ENCODE peak calls at places on chromosomes 12 and 14, in four cellular contexts. O is K562, N is HepG2, R is GM12878. I is an unnamed sample.

GRCh38 chr12:49336645-49337584 is at the start of gene C1QL4:
- DNase-seq in O (peak), N (peak), R (no peak), I (peak)

GRCh38 chr14:77204457-77204796 is 22.8 kb downstream of the TMEM63C start:
- DNase-seq in O (no peak), N (no peak), R (no peak), I (no peak)

GRCh38 chr12:50598321-50598862 is 93.6 kb downstream of the DIP2B start:
- DNase-seq in O (no peak), N (no peak), R (no peak), I (no peak)

GRCh38 chr14:95433094-95433478 is 83.4 kb downstream of the SYNE3 start:
- DNase-seq in O (no peak), N (no peak), R (no peak), I (no peak)

GRCh38 chr12:116539905-116540482 is 19.2 kb upstream of the MAP1LC3B2 start:
- DNase-seq in O (no peak), N (no peak), R (no peak), I (no peak)

GRCh38 chr12:29427964-29428363 is 47.0 kb upstream of the ERGIC2 start:
- DNase-seq in O (peak), N (peak), R (peak), I (peak)

GRCh38 chr12:96210376-96211055 is 16.3 kb downstream of the ELK3 start:
- DNase-seq in O (no peak), N (no peak), R (no peak), I (no peak)

GRCh38 chr12:131944601-131945251 is 5.0 kb upstream of the EP400 start:
- DNase-seq in O (no peak), N (no peak), R (no peak), I (no peak)

GRCh38 chr12:77354766-77355362 is 289.5 kb upstream of the E2F7 start:
- DNase-seq in O (no peak), N (no peak), R (no peak), I (no peak)

GRCh38 chr12:131211279-131211938 is 257.7 kb downstream of the ADGRD1 start:
- DNase-seq in O (no peak), N (no peak), R (no peak), I (no peak)

GRCh38 chr12:79255326-79255725 is 390.8 kb downstream of the SYT1 start:
- DNase-seq in O (no peak), N (no peak), R (no peak), I (no peak)

GRCh38 chr14:104393199-104393897 is 186.2 kb upstream of the C14orf180 start:
- DNase-seq in O (no peak), N (no peak), R (no peak), I (no peak)

GRCh38 chr12:88958153-88958552 is 377.9 kb upstream of the KITLG start:
- DNase-seq in O (no peak), N (peak), R (no peak), I (no peak)

GRCh38 chr14:65750906-65751305 is 338.4 kb downstream of the FUT8 start:
- DNase-seq in O (no peak), N (no peak), R (no peak), I (no peak)

GRCh38 chr12:92462049-92462448 is 240.7 kb upstream of the PLEKHG7 start:
- DNase-seq in O (no peak), N (peak), R (peak), I (no peak)

GRCh38 chr12:127964717-127965116 is 302.3 kb upstream of the TMEM132C start:
- DNase-seq in O (no peak), N (no peak), R (no peak), I (no peak)

GRCh38 chr14:99155173-99155777 is 116.7 kb downstream of the BCL11B start:
- DNase-seq in O (no peak), N (no peak), R (no peak), I (no peak)

GRCh38 chr14:63542231-63542999 is 762 bp downstream of the PPP2R5E start:
- DNase-seq in O (peak), N (no peak), R (no peak), I (peak)

GRCh38 chr12:108584456-108585065 is 13.3 kb downstream of the TMEM119 start:
- DNase-seq in O (no peak), N (no peak), R (no peak), I (no peak)

GRCh38 chr12:44842669-44843068 is 33.4 kb downstream of the NELL2 start:
- DNase-seq in O (no peak), N (no peak), R (no peak), I (no peak)

GRCh38 chr12:75447695-75448393 is 32.7 kb upstream of the GLIPR1 start:
- DNase-seq in O (no peak), N (no peak), R (no peak), I (no peak)

GRCh38 chr14:65191716-65192115 is 89.4 kb upstream of the MAX start:
- DNase-seq in O (no peak), N (no peak), R (no peak), I (no peak)

GRCh38 chr14:60575008-60575407 is 66.1 kb downstream of the SIX6 start:
- DNase-seq in O (no peak), N (no peak), R (no peak), I (no peak)

GRCh38 chr12:108587826-108588225 is 10.1 kb downstream of the TMEM119 start:
- DNase-seq in O (no peak), N (no peak), R (no peak), I (no peak)

GRCh38 chr14:52351191-52351560 is 37.1 kb downstream of the PTGER2 start:
- DNase-seq in O (no peak), N (no peak), R (no peak), I (no peak)

GRCh38 chr12:39451977-39452376 is 9.1 kb upstream of the KIF21A start:
- DNase-seq in O (no peak), N (no peak), R (no peak), I (no peak)

GRCh38 chr12:13121568-13121967 is 18.1 kb upstream of the GSG1 start:
- DNase-seq in O (no peak), N (no peak), R (no peak), I (no peak)

GRCh38 chr12:65269603-65270002 is 8.9 kb upstream of the MSRB3 start:
- DNase-seq in O (no peak), N (no peak), R (no peak), I (no peak)

GRCh38 chr12:19127270-19127669 is 2.3 kb upstream of the PLEKHA5 start:
- DNase-seq in O (no peak), N (no peak), R (no peak), I (no peak)

GRCh38 chr12:19129121-19129485 is 430 bp upstream of the PLEKHA5 start:
- DNase-seq in O (no peak), N (no peak), R (no peak), I (no peak)

GRCh38 chr12:19121449-19122018 is 8.0 kb upstream of the PLEKHA5 start:
- DNase-seq in O (no peak), N (no peak), R (no peak), I (no peak)

GRCh38 chr12:19129486-19130223 is at the start of gene PLEKHA5:
- DNase-seq in O (peak), N (peak), R (no peak), I (peak)

DNA sequence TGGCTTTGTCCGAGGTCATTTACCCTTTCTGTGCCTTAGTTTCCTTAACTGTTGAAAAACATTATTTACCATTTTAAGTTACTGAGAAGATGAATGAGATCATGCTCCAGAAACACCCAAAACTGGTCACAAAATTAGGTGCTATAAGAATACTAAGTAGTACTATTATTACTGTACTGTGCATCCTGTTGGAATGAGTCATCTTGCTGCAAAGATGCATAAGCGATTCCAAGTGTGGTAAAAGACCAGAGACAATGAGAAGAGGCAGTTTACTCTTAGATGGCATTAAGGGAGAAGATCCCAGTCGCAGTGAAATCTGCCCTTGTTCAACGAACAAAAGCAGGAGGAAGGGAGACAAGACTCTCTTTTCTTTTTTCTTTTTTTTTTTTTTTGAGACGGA is 4.2 kb upstream of the PLEKHA5 start:
- DNase-seq in O (no peak), N (no peak), R (no peak), I (no peak)
- TF ChIP-seq BHLHE40 in O (no peak), N (no peak), R (no peak), I (no peak)

DNA sequence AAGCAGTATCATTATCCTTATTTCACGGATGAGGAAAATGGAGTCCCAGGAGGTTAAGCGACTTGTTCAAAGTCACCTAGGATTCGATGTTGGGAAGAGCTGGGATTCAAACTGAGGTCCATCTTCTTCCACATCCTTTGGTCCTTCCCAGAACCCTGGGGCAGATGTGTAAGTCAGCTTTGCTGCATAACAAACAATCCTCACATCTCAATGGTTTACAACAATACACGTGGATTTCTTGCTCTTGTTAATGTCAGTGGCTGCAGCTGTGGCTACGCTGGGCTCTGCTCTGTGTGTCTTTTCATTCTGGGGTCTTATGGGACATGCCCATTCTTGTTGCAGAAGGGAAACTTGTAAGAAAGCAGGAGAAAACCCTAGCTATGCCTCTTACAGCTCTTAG is 26.3 kb upstream of the PPP1CC start:
- DNase-seq in O (no peak), N (no peak), R (no peak), I (no peak)
- TF ChIP-seq TARDBP in O (no peak), N (no peak), R (no peak), I (no peak)

DNA sequence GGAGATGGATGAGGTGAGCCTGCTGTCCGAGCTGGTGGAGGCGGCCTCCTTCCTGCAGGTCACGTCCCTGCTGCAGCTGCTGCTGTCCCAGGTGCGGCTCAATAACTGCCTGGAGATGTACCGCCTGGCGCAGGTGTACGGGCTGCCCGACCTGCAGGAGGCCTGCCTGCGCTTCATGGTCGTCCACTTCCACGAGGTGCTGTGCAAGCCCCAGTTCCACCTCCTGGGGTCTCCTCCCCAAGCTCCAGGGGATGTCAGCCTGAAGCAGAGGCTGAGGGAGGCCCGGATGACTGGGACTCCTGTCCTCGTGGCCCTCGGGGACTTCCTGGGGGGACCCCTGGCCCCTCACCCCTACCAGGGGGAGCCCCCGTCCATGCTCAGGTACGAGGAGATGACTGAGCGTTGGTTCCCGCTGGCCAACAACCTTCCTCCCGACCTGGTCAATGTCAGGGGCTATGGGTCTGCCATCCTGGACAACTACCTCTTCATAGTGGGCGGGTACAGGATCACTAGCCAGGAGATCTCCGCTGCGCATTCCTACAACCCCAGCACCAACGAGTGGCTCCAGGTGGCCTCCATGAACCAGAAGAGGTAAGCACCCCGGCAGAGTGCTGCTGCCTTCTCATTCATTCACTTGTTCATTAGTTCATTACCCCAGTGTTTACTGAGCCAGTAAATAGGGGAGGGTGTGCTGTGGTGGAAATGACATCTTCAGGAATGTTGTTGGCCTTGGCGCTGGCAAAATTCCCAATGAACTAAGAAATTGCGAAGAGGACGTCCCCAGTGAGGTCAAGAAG is 774 bp upstream of the MANSC4 start:
- DNase-seq in O (peak), N (peak), R (no peak), I (peak)
- TF ChIP-seq FOXK2 in O (no peak), N (no peak), R (no peak), I (no peak)

GRCh38 chr14:100858838-100859220 is 32.9 kb downstream of the MEG3 start:
- DNase-seq in O (no peak), N (no peak), R (no peak), I (no peak)
- TF ChIP-seq BHLHE40 in O (no peak), N (no peak), R (no peak), I (no peak)

DNA sequence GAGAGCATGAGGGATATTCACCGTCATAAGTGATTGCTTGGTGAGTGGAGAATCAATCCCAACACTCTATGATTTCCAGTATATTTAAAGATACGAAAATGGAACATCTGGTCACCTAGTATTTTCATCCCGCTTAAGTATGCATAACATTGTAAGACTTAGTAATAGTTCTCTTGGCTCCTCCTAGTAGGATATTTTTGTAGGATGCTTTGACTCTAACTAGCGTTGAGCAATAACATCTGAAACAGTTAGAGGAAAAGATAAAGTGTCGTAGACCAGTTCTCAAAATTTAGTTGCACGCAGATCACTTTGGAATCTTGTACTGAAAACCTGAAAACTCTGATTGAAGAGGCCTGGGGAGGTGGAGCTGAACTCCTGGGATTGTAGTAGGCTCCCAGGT is 7.6 kb downstream of the SAMD4A start:
- DNase-seq in O (no peak), N (no peak), R (no peak), I (no peak)
- TF ChIP-seq TARDBP in O (no peak), N (no peak), R (no peak), I (no peak)

GRCh38 chr12:15632708-15633107 is 156.5 kb downstream of the EPS8 start:
- DNase-seq in O (no peak), N (no peak), R (no peak), I (no peak)

GRCh38 chr12:15631007-15631715 is 158.0 kb downstream of the EPS8 start:
- DNase-seq in O (no peak), N (no peak), R (no peak), I (no peak)

GRCh38 chr12:15627995-15628945 is 160.9 kb downstream of the EPS8 start:
- DNase-seq in O (no peak), N (peak), R (no peak), I (no peak)

GRCh38 chr12:15629108-15629507 is 160.1 kb downstream of the EPS8 start:
- DNase-seq in O (no peak), N (peak), R (peak), I (no peak)

GRCh38 chr12:15629761-15630160 is 159.4 kb downstream of the EPS8 start:
- DNase-seq in O (no peak), N (no peak), R (no peak), I (no peak)
- TF ChIP-seq FOXK2 in O (no peak), N (no peak), R (no peak), I (no peak)

DNA sequence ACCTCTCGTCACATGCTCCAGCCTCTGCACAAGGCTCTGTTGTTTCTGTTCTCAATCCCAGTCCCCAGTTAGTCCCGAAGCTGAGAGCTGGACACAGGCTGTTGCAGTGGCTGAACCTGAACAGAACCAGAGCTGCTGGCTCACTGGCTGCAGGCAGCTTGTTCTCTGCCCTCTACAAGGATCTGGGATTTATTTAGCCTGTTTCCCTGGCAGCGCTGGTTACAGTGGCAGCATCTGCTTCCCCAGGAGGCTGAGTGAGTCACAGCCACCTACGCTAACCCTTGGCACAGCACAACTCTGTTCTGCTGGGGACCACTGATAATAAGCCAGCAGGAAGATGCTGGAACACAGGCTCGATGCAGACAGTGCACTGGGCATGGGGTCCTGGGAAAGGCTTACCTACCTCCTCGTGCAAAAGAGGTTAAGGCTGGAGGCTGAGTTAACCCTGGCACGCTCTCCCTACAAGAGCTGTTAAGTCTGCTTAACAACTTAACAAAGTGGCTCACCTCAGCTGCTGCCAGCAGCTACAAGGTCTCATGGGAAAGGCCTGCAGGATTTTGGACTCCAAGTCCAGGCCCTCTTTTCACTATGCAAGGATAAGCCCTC is 299.6 kb downstream of the PCNX1 start:
- DNase-seq in O (no peak), N (no peak), R (no peak), I (no peak)
- TF ChIP-seq BHLHE40 in O (no peak), N (no peak), R (no peak), I (no peak)